ENCODE peak calls at places on chromosomes 3 and 15, in five cellular contexts. H is IMR-90, L is body of pancreas, I is BE2C, R is Caco-2. M is an unnamed sample.

GRCh38 chr3:105359098-105359762 is 7.5 kb upstream of the ALCAM start:
- DNase-seq in R (no peak), H (peak), I (no peak), L (no peak), M (peak)

GRCh38 chr3:126551839-126552687 is 6.7 kb downstream of the C3orf22 start:
- DNase-seq in I (peak), R (peak), L (peak), H (no peak), M (no peak)

GRCh38 chr3:29826712-29827111 is 545.8 kb downstream of the RBMS3 start:
- DNase-seq in I (no peak), H (no peak), R (no peak), L (no peak), M (no peak)

GRCh38 chr3:86938706-86939105 is 52.2 kb downstream of the VGLL3 start:
- DNase-seq in L (no peak), R (no peak), I (no peak), H (peak), M (peak)

GRCh38 chr3:38003371-38003816 is 12.8 kb downstream of the VILL start:
- DNase-seq in I (peak), H (peak), L (peak), R (peak), M (peak)

GRCh38 chr3:194250104-194251002 is 100.8 kb downstream of the CPN2 start:
- DNase-seq in L (no peak), H (peak), I (peak), R (no peak), M (peak)

GRCh38 chr15:77620960-77621647 is 11.6 kb downstream of the LINGO1 start:
- DNase-seq in L (no peak), I (no peak), R (no peak), H (no peak), M (no peak)

GRCh38 chr15:82184355-82184754 is 78.2 kb downstream of the EFL1 start:
- DNase-seq in L (no peak), I (no peak), R (no peak), H (no peak), M (no peak)

GRCh38 chr3:32873491-32874130 is 55.8 kb downstream of the TRIM71 start:
- DNase-seq in H (no peak), I (no peak), R (no peak), L (no peak), M (no peak)

GRCh38 chr15:34583399-34584320 is at the start of gene GOLGA8B:
- DNase-seq in H (peak), I (peak), R (peak), L (peak), M (peak)

GRCh38 chr3:133097214-133097613 is 59.0 kb downstream of the TMEM108 start:
- DNase-seq in I (peak), H (peak), R (no peak), L (no peak), M (peak)

GRCh38 chr3:130515755-130516154 is 1.2 kb upstream of the COL6A6 start:
- DNase-seq in I (no peak), R (no peak), H (no peak), L (no peak), M (no peak)

GRCh38 chr3:49747792-49748480 is 24.2 kb upstream of the GMPPB start:
- DNase-seq in L (no peak), I (no peak), H (peak), R (no peak), M (peak)

GRCh38 chr15:91694131-91694828 is 159.2 kb upstream of the SLCO3A1 start:
- DNase-seq in I (peak), H (peak), L (peak), R (no peak), M (peak)

GRCh38 chr3:100256724-100257123 is 4.1 kb upstream of the TBC1D23 start:
- DNase-seq in I (no peak), R (no peak), H (peak), L (no peak), M (peak)

GRCh38 chr3:121748638-121749275 is 784 bp downstream of the GOLGB1 start:
- DNase-seq in R (peak), H (peak), L (peak), I (no peak), M (peak)

GRCh38 chr15:77871838-77872371 is 205.6 kb downstream of the TBC1D2B start:
- DNase-seq in L (no peak), R (no peak), I (no peak), H (no peak), M (no peak)

GRCh38 chr3:190585771-190586630 is 72.1 kb downstream of the IL1RAP start:
- DNase-seq in L (peak), I (no peak), H (peak), R (peak), M (peak)

GRCh38 chr3:133273346-133273745 is 126.5 kb upstream of the BFSP2 start:
- DNase-seq in H (no peak), L (no peak), I (no peak), R (no peak), M (no peak)

GRCh38 chr3:71579934-71580318 is 3.6 kb downstream of the FOXP1 start:
- DNase-seq in H (peak), I (no peak), R (peak), L (peak), M (peak)

GRCh38 chr3:162492446-162493081 is 996.0 kb downstream of the OTOL1 start:
- DNase-seq in R (no peak), L (no peak), H (peak), I (no peak), M (peak)

GRCh38 chr3:170162630-170163029 is 18.9 kb downstream of the PHC3 start:
- DNase-seq in H (peak), L (no peak), I (no peak), R (no peak), M (no peak)

GRCh38 chr3:170163956-170164645 is 17.4 kb downstream of the PHC3 start:
- DNase-seq in H (no peak), I (no peak), R (no peak), L (no peak), M (no peak)

GRCh38 chr3:170159459-170159858 is 22.1 kb downstream of the PHC3 start:
- DNase-seq in H (no peak), L (no peak), R (no peak), I (no peak), M (no peak)

GRCh38 chr3:170159933-170160332 is 21.6 kb downstream of the PHC3 start:
- DNase-seq in H (no peak), L (no peak), I (no peak), R (no peak), M (no peak)

GRCh38 chr3:170162052-170162451 is 19.5 kb downstream of the PHC3 start:
- DNase-seq in R (no peak), L (no peak), H (no peak), I (no peak), M (no peak)
- TF ChIP-seq CTCF in R (no peak), L (no peak), H (no peak), I (no peak), M (no peak)

DNA sequence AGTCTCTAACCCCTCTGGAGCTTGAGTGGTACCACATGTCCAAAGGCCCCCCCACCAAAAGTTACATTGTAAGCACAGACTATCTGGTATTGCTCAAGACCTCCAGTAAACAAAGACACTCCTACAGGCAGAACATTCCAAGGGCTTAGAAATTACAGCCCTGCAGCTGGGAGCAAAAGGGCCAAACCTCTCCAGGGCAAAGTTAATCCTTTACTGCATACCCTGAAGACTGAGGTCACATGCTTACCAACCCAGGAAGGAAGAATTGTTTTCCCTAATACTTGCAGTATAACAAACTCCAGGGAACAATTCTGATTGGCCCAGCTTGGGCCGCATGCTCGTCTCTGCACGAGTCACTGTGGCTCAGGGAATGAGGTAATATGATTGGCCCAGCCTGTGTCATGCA is 266.1 kb upstream of the NR2F2 start:
- DNase-seq in R (peak), I (no peak), H (peak), L (no peak), M (peak)
- H3K4me3 ChIP-seq in R (no peak), I (no peak), H (no peak), L (no peak), M (no peak)

GRCh38 chr3:124640907-124641306 is 89.3 kb upstream of the UMPS start:
- DNase-seq in H (no peak), I (no peak), L (no peak), R (no peak), M (no peak)
- TF ChIP-seq CTCF in H (no peak), I (no peak), L (no peak), R (no peak), M (no peak)

GRCh38 chr15:70473623-70474366 is 289.6 kb downstream of the UACA start:
- DNase-seq in R (no peak), I (no peak), L (no peak), H (no peak), M (peak)
- H3K4me3 ChIP-seq in R (no peak), I (no peak), L (no peak), H (no peak), M (no peak)

GRCh38 chr15:31034152-31034551 is 42.7 kb upstream of the MTMR10 start:
- DNase-seq in H (peak), L (no peak), R (peak), I (no peak), M (no peak)

GRCh38 chr15:31027948-31028586 is 36.6 kb upstream of the MTMR10 start:
- DNase-seq in I (peak), L (no peak), R (no peak), H (no peak), M (no peak)

GRCh38 chr15:31032959-31033358 is 41.5 kb upstream of the MTMR10 start:
- DNase-seq in I (no peak), L (no peak), R (no peak), H (peak), M (peak)

GRCh38 chr15:31035610-31036009 is 44.2 kb upstream of the MTMR10 start:
- DNase-seq in I (no peak), L (no peak), R (no peak), H (no peak), M (peak)

DNA sequence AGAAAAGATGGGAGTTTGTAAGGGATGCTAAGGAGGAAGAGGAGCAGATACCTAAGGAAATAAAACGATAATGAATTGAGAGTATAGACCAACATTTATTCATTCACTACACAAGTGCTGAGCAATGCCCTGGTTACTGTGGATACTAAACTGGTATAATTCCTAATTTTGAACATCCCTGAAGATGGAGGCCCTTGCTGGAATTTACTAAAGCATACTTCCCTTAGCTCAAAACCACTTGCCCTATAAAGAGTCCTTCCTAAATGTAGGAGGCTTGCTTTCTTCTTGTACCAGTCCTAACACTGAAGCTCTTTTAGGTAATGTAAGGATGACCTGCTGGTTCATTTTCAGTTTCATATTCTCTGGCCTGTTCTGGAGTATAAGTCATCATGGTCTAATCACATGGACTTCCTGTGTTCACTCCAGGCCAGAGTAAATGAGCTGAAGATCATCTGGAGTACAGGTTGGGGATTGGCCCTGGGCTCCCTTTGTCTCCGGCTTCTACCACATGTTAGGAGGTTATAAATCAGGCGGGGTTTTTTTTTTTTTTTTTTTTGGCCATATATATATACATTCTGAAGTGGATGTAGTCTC is 40.1 kb upstream of the MTMR10 start:
- DNase-seq in L (no peak), H (peak), I (no peak), R (no peak), M (peak)
- TF ChIP-seq CTCF in L (no peak), H (no peak), I (no peak), R (no peak), M (no peak)

GRCh38 chr3:68057637-68058320 is 403.4 kb upstream of the SUCLG2 start:
- DNase-seq in H (no peak), R (no peak), L (no peak), I (no peak), M (no peak)
- H3K4me3 ChIP-seq in H (no peak), R (no peak), L (no peak), I (no peak), M (no peak)

GRCh38 chr15:63818191-63818590 is 15.6 kb downstream of the HERC1 start:
- DNase-seq in I (no peak), R (no peak), L (peak), H (peak), M (peak)
- TF ChIP-seq CTCF in I (no peak), R (no peak), L (peak), H (no peak), M (peak)

GRCh38 chr3:43995929-43996378 is 245.7 kb upstream of the TOPAZ1 start:
- DNase-seq in I (no peak), H (no peak), R (no peak), L (no peak), M (no peak)
- H3K4me3 ChIP-seq in I (peak), H (no peak), R (no peak), L (no peak), M (peak)

GRCh38 chr3:28348637-28349396 is at the start of the genes AZI2 and ZCWPW2:
- DNase-seq in R (peak), L (peak), I (peak), H (peak), M (peak)
- TF ChIP-seq CTCF in R (peak), L (no peak), I (no peak), H (peak), M (peak)

M was measured in cardiac fibroblast.